ENCODE peak calls at places on chromosomes 13 and 19, in nine cellular contexts. F is naive thymus-derived CD4-positive, alpha-beta T cell; X is stimulated activated CD8-positive, alpha-beta memory T cell treated with anti-CD3 and anti-CD28 coated beads, Interleukin-4, amount 100 ng/mL, for 24 hours; K is mesenteric fat pad; H is EH; Q is NCI-H1105; B is hepatic stellate cell; R is T-helper 1 cell; Y is activated naive CD8-positive, alpha-beta T cell treated with anti-CD3 and anti-CD28 coated beads, Interleukin-2, amount 50 U/mL, for 24 hours. T is an unnamed sample.

GRCh38 chr13:110680852-110681251 is 25.1 kb downstream of the CARS2 start:
- DNase-seq in F (peak; percentile 21), X (no peak), K (no peak), H (peak; percentile 6), Q (no peak), B (no peak), R (no peak), Y (no peak), T (no peak)

GRCh38 chr13:42320375-42320787 is 48.4 kb downstream of the AKAP11 start:
- DNase-seq in F (no peak), X (no peak), K (no peak), H (no peak), Q (no peak), B (no peak), R (no peak), Y (no peak), T (no peak)

GRCh38 chr19:41528106-41528505 is 47.9 kb upstream of the CEACAM21 start:
- DNase-seq in F (no peak), X (no peak), K (no peak), H (no peak), Q (no peak), B (no peak), R (no peak), Y (no peak), T (no peak)

GRCh38 chr13:44385847-44386246 is 12.2 kb downstream of the SERP2 start:
- DNase-seq in F (no peak), X (no peak), K (no peak), H (no peak), Q (no peak), B (no peak), R (no peak), Y (no peak), T (no peak)

GRCh38 chr13:102402292-102402691 is 444 bp upstream of the FGF14 start:
- DNase-seq in F (no peak), X (no peak), K (no peak), H (peak; percentile 9), Q (no peak), B (peak; percentile 13), R (no peak), Y (peak; percentile 29), T (no peak)

GRCh38 chr19:4284176-4284958 is 5.3 kb downstream of the SHD start:
- DNase-seq in F (no peak), X (no peak), K (no peak), H (peak; percentile 16), Q (no peak), B (no peak), R (no peak), Y (no peak), T (no peak)

GRCh38 chr19:47161876-47162489 is 31.3 kb downstream of the SAE1 start:
- DNase-seq in F (no peak), X (no peak), K (no peak), H (peak; percentile 60), Q (no peak), B (no peak), R (no peak), Y (no peak), T (no peak)

GRCh38 chr13:37681295-37682032 is 82.9 kb upstream of the POSTN start:
- DNase-seq in F (no peak), X (no peak), K (no peak), H (peak; percentile 92), Q (no peak), B (peak; percentile 11), R (no peak), Y (no peak), T (no peak)

GRCh38 chr13:96214804-96215445 is 125.0 kb downstream of the HS6ST3 start:
- DNase-seq in F (no peak), X (no peak), K (no peak), H (no peak), Q (no peak), B (no peak), R (no peak), Y (no peak), T (no peak)

GRCh38 chr13:84366484-84366883 is 484.2 kb upstream of the SLITRK1 start:
- DNase-seq in F (no peak), X (no peak), K (no peak), H (peak; percentile 45), Q (no peak), B (no peak), R (no peak), Y (no peak), T (no peak)

GRCh38 chr13:98222081-98222554 is 45.0 kb upstream of the RNF113B start:
- DNase-seq in F (no peak), X (no peak), K (no peak), H (peak; percentile 84), Q (no peak), B (peak; percentile 54), R (no peak), Y (no peak), T (no peak)

GRCh38 chr13:36831291-36831690 is 12.3 kb downstream of the RFXAP start:
- DNase-seq in F (no peak), X (no peak), K (no peak), H (no peak), Q (no peak), B (no peak), R (no peak), Y (no peak), T (no peak)

GRCh38 chr19:4379383-4380253 is 20.7 kb downstream of the SH3GL1 start:
- DNase-seq in F (peak; percentile 19), X (no peak), K (no peak), H (peak; percentile 50), Q (peak; percentile 27), B (no peak), R (no peak), Y (peak; percentile 65), T (peak; percentile 82)

GRCh38 chr19:10643968-10644290 is 10.2 kb upstream of the ILF3 start:
- DNase-seq in F (no peak), X (no peak), K (no peak), H (no peak), Q (no peak), B (no peak), R (no peak), Y (no peak), T (no peak)

GRCh38 chr13:109647046-109647445 is 139.3 kb downstream of the IRS2 start:
- DNase-seq in F (no peak), X (no peak), K (no peak), H (no peak), Q (no peak), B (peak; percentile 12), R (no peak), Y (no peak), T (no peak)

GRCh38 chr19:48868196-48868886 is at the start of gene PLEKHA4:
- DNase-seq in F (no peak), X (no peak), K (no peak), H (peak; percentile 71), Q (no peak), B (peak; percentile 71), R (no peak), Y (no peak), T (no peak)

GRCh38 chr13:92739306-92739818 is 487.2 kb upstream of the GPC6 start:
- DNase-seq in F (no peak), X (no peak), K (no peak), H (no peak), Q (no peak), B (no peak), R (no peak), Y (no peak), T (no peak)

GRCh38 chr13:41054919-41055619 is 6.2 kb upstream of the WBP4 start:
- DNase-seq in F (no peak), X (no peak), K (no peak), H (no peak), Q (no peak), B (no peak), R (no peak), Y (no peak), T (no peak)

GRCh38 chr19:33718668-33719259 is 77.9 kb upstream of the KCTD15 start:
- DNase-seq in F (no peak), X (no peak), K (no peak), H (no peak), Q (no peak), B (no peak), R (no peak), Y (no peak), T (no peak)

GRCh38 chr19:54938906-54939305 is 8.4 kb downstream of the NLRP7 start:
- DNase-seq in F (no peak), X (no peak), K (no peak), H (no peak), Q (no peak), B (no peak), R (no peak), Y (no peak), T (no peak)

GRCh38 chr19:54029930-54030490 is 33.7 kb downstream of the VSTM1 start:
- DNase-seq in F (peak; percentile 25), X (peak; percentile 24), K (no peak), H (peak; percentile 69), Q (no peak), B (peak; percentile 56), R (no peak), Y (peak; percentile 65), T (no peak)

GRCh38 chr13:40428354-40428753 is 238.1 kb downstream of the FOXO1 start:
- DNase-seq in F (no peak), X (no peak), K (no peak), H (no peak), Q (no peak), B (no peak), R (no peak), Y (no peak), T (no peak)

GRCh38 chr19:58519355-58520256 is at the start of gene ZBTB45:
- DNase-seq in F (peak; percentile 91), X (peak; percentile 85), K (peak; percentile 97), H (peak; percentile 97), Q (peak; percentile 92), B (peak; percentile 91), R (peak; percentile 79), Y (peak; percentile 95), T (peak; percentile 97)

GRCh38 chr13:75637101-75637774 is 1.1 kb downstream of the LMO7 start:
- DNase-seq in F (no peak), X (no peak), K (no peak), H (peak; percentile 34), Q (no peak), B (peak; percentile 20), R (no peak), Y (no peak), T (no peak)

GRCh38 chr13:94557836-94558235 is 38.1 kb downstream of the TGDS start:
- DNase-seq in F (no peak), X (no peak), K (no peak), H (no peak), Q (no peak), B (no peak), R (no peak), Y (no peak), T (no peak)

GRCh38 chr13:78657699-78658629 is 991 bp downstream of the OBI1 start:
- DNase-seq in F (no peak), X (no peak), K (no peak), H (peak; percentile 5), Q (no peak), B (peak; percentile 30), R (no peak), Y (no peak), T (no peak)

T was measured in stimulated activated naive B cell treated with anti-CD40 and anti-IgM and Interleukin-4, amounts not matched to agents 10 μg/mL and 1 μg/mL and 100 μg/mL, for 72 hours.